ENCODE peak calls at places on chromosomes 7 and 10, in ten cellular contexts. S is GM12878, F is NT2/D1, I is adipocyte, V is mesendoderm, O is neuronal stem cell, X is colonic mucosa, Q is endothelial cell of umbilical vein, P is mammary epithelial cell, T is HepG2. G is an unnamed sample.

GRCh38 chr10:104931723-104932122 is 290.6 kb downstream of the SORCS3 start:
- DNase-seq in I (no peak), P (no peak), O (no peak), F (no peak), Q (no peak), V (no peak), T (no peak), X (no peak), S (no peak), G (no peak)

GRCh38 chr10:73998623-73999622 is 1.0 kb downstream of the VCL start:
- DNase-seq in Q (peak; percentile 84), F (peak; percentile 23), X (peak; percentile 72), S (no peak), I (peak; percentile 80), P (peak; percentile 79), V (peak; percentile 89), T (peak; percentile 27), O (peak; percentile 59), G (no peak)

GRCh38 chr10:43194861-43195260 is 56.6 kb downstream of the CSGALNACT2 start:
- DNase-seq in Q (no peak), I (peak; percentile 50), X (no peak), F (no peak), O (no peak), P (no peak), V (no peak), T (no peak), S (no peak), G (no peak)

GRCh38 chr10:93461124-93461806 is 20.9 kb downstream of the MYOF start:
- DNase-seq in V (no peak), X (no peak), O (no peak), Q (peak; percentile 67), P (no peak), F (no peak), I (no peak), S (no peak), T (no peak), G (no peak)

GRCh38 chr10:100303724-100304319 is 17.3 kb upstream of the BLOC1S2 start:
- DNase-seq in X (no peak), F (no peak), T (peak; percentile 23), I (peak; percentile 70), Q (peak; percentile 22), V (peak; percentile 35), S (no peak), P (peak; percentile 15), O (no peak), G (no peak)

GRCh38 chr7:22979861-22980260 is 34.1 kb downstream of the HYCC1 start:
- DNase-seq in O (no peak), X (no peak), S (no peak), P (peak; percentile 59), F (no peak), T (no peak), I (no peak), V (no peak), Q (no peak), G (peak; percentile 42)

GRCh38 chr7:117172283-117172682 is 150.6 kb downstream of the WNT2 start:
- DNase-seq in Q (no peak), F (no peak), P (no peak), V (no peak), O (no peak), S (no peak), I (no peak), X (no peak), T (no peak), G (no peak)

GRCh38 chr7:137771679-137772078 is 75.1 kb downstream of the DGKI start:
- DNase-seq in S (no peak), Q (no peak), P (peak; percentile 40), T (no peak), X (no peak), I (peak; percentile 67), F (no peak), V (no peak), O (no peak), G (no peak)

GRCh38 chr10:133009218-133009954 is 67.0 kb upstream of the CFAP46 start:
- DNase-seq in I (no peak), T (no peak), Q (no peak), S (no peak), V (peak; percentile 26), F (no peak), X (peak; percentile 87), O (no peak), P (no peak), G (no peak)

GRCh38 chr7:149459540-149460433 is 1.1 kb downstream of the ZNF777 start:
- DNase-seq in V (peak; percentile 14), O (peak; percentile 8), F (no peak), T (no peak), P (peak; percentile 20), S (no peak), Q (peak; percentile 19), X (no peak), I (peak; percentile 67), G (no peak)

GRCh38 chr7:12287886-12288285 is 76.8 kb downstream of the TMEM106B start:
- DNase-seq in I (peak; percentile 0), X (no peak), O (no peak), T (no peak), F (no peak), Q (no peak), S (no peak), P (no peak), V (no peak), G (no peak)

GRCh38 chr7:70455925-70456324 is 676.0 kb upstream of the GALNT17 start:
- DNase-seq in Q (no peak), F (no peak), O (no peak), T (no peak), V (no peak), P (no peak), X (no peak), I (no peak), S (no peak), G (no peak)

GRCh38 chr7:141567465-141567864 is 16.3 kb downstream of the AGK start:
- DNase-seq in O (no peak), S (no peak), X (no peak), P (no peak), Q (no peak), F (no peak), T (no peak), I (no peak), V (no peak), G (no peak)

GRCh38 chr10:46091080-46091833 is 45.2 kb upstream of the MSMB start:
- DNase-seq in P (no peak), S (no peak), V (no peak), T (no peak), X (no peak), I (no peak), Q (no peak), O (no peak), F (no peak), G (no peak)
- H3K9ac ChIP-seq in P (no peak overlapping the region), S (no peak overlapping the region), V (no peak overlapping the region), T (no peak overlapping the region), X (no peak overlapping the region), I (no peak overlapping the region), Q (no peak overlapping the region), O (peak overlapping the region; percentile 21), F (peak overlapping the region; percentile 28), G (no peak overlapping the region)

GRCh38 chr7:98346515-98347069 is 54.3 kb downstream of the BAIAP2L1 start:
- DNase-seq in O (no peak), T (no peak), Q (no peak), F (no peak), X (no peak), I (no peak), V (no peak), P (no peak), S (no peak), G (no peak)

GRCh38 chr7:98352621-98353020 is 48.3 kb downstream of the BAIAP2L1 start:
- DNase-seq in X (peak; percentile 54), S (no peak), P (peak; percentile 90), V (no peak), I (peak; percentile 75), F (no peak), O (no peak), T (no peak), Q (no peak), G (no peak)

GRCh38 chr7:98351136-98351535 is 49.8 kb downstream of the BAIAP2L1 start:
- DNase-seq in X (no peak), S (no peak), V (no peak), I (no peak), F (no peak), O (no peak), P (no peak), Q (no peak), T (no peak), G (no peak)

GRCh38 chr7:98354052-98354451 is 46.8 kb downstream of the BAIAP2L1 start:
- DNase-seq in I (no peak), V (peak; percentile 32), O (no peak), X (no peak), P (no peak), S (no peak), F (no peak), T (no peak), Q (no peak), G (no peak)

GRCh38 chr7:98348726-98349474 is 52.0 kb downstream of the BAIAP2L1 start:
- DNase-seq in I (no peak), V (no peak), S (no peak), P (no peak), O (no peak), T (no peak), Q (no peak), F (no peak), X (peak; percentile 50), G (no peak)
- H3K9ac ChIP-seq in I (no peak overlapping the region), V (no peak overlapping the region), S (no peak overlapping the region), P (no peak overlapping the region), O (peak overlapping the region; percentile 47), T (no peak overlapping the region), Q (no peak overlapping the region), F (no peak overlapping the region), X (no peak overlapping the region), G (no peak overlapping the region)

GRCh38 chr10:4243169-4243568 is 458.2 kb upstream of the KLF6 start:
- DNase-seq in O (no peak), P (no peak), V (no peak), X (no peak), T (no peak), S (no peak), Q (no peak), F (no peak), I (no peak), G (no peak)

GRCh38 chr10:4241724-4242345 is 456.8 kb upstream of the KLF6 start:
- DNase-seq in V (peak; percentile 65), P (peak; percentile 94), Q (peak; percentile 89), I (peak; percentile 94), T (no peak), O (peak; percentile 29), X (no peak), S (no peak), F (peak; percentile 42), G (no peak)

GRCh38 chr10:4240641-4241197 is 455.7 kb upstream of the KLF6 start:
- DNase-seq in V (peak; percentile 57), S (no peak), P (no peak), I (peak; percentile 77), X (no peak), F (no peak), T (no peak), Q (peak; percentile 93), O (no peak), G (no peak)

GRCh38 chr10:4242561-4243035 is 457.6 kb upstream of the KLF6 start:
- DNase-seq in Q (peak; percentile 89), X (no peak), F (no peak), T (no peak), P (peak; percentile 65), I (peak; percentile 80), V (peak; percentile 52), S (no peak), O (no peak), G (no peak)

GRCh38 chr10:4243651-4244050 is 458.6 kb upstream of the KLF6 start:
- DNase-seq in S (no peak), T (no peak), Q (peak; percentile 92), I (peak; percentile 96), P (peak; percentile 93), F (no peak), V (peak; percentile 57), O (no peak), X (no peak), G (peak; percentile 65)
- H3K9ac ChIP-seq in S (no peak overlapping the region), T (no peak overlapping the region), Q (peak overlapping the region; percentile 96), I (peak overlapping the region; percentile 89), P (peak overlapping the region; percentile 97), F (no peak overlapping the region), V (no peak overlapping the region), O (no peak overlapping the region), X (no peak overlapping the region), G (peak overlapping the region; percentile 59)

GRCh38 chr7:55026086-55026790 is 7.4 kb downstream of the EGFR start:
- DNase-seq in X (no peak), I (peak; percentile 29), V (no peak), P (no peak), F (no peak), T (no peak), Q (no peak), S (no peak), O (no peak), G (no peak)
- H3K9ac ChIP-seq in X (no peak overlapping the region), I (peak overlapping the region; percentile 76), V (no peak overlapping the region), P (no peak overlapping the region), F (no peak overlapping the region), T (no peak overlapping the region), Q (no peak overlapping the region), S (no peak overlapping the region), O (no peak overlapping the region), G (peak overlapping the region; percentile 48)